ENCODE peak calls at places on chromosome 20, in eight cellular contexts. B is HepG2, T is IMR-90, Q is WTC11, V is A549, I is SK-N-SH, M is H1, F is GM12878. H is an unnamed sample.
A peak's percentile ranks its signal among the peaks of the same experiment; 100 is the strongest.

GRCh38 chr20:36462440-36463211 is 78.7 kb upstream of the MYL9 start:
- DNase-seq in Q (no peak), F (no peak), T (peak; percentile 60), V (no peak), B (no peak), M (no peak), I (peak; percentile 59), H (no peak)

GRCh38 chr20:43564993-43565757 is 6.3 kb downstream of the SGK2 start:
- DNase-seq in I (no peak), F (no peak), B (no peak), T (no peak), M (no peak), V (no peak), Q (no peak), H (no peak)

GRCh38 chr20:44404204-44405181 is 49.0 kb downstream of the HNF4A start:
- DNase-seq in T (no peak), B (no peak), Q (no peak), M (no peak), I (no peak), V (no peak), F (no peak), H (no peak)

GRCh38 chr20:33897313-33897912 is 86.3 kb downstream of the CHMP4B start:
- DNase-seq in F (no peak), B (no peak), M (no peak), Q (peak; percentile 36), I (peak; percentile 34), V (no peak), T (no peak), H (no peak)

GRCh38 chr20:34010405-34010895 is 16.7 kb downstream of the RALY start:
- DNase-seq in V (no peak), T (no peak), F (no peak), I (no peak), Q (no peak), B (no peak), M (peak; percentile 43), H (no peak)

GRCh38 chr20:34689486-34689885 is 12.6 kb upstream of the PIGU start:
- DNase-seq in T (no peak), V (peak; percentile 69), B (no peak), F (no peak), I (no peak), Q (no peak), M (no peak), H (no peak)

GRCh38 chr20:36367370-36367745 is 61.2 kb downstream of the DLGAP4 start:
- DNase-seq in F (no peak), T (no peak), B (no peak), I (no peak), V (no peak), Q (no peak), M (no peak), H (no peak)

GRCh38 chr20:46757754-46758678 is 48.6 kb downstream of the SLC2A10 start:
- DNase-seq in I (peak; percentile 76), B (peak; percentile 59), F (peak; percentile 30), M (no peak), T (peak; percentile 60), V (peak; percentile 70), Q (peak; percentile 74), H (peak; percentile 76)

GRCh38 chr20:44477151-44477550 is 1.5 kb downstream of the TTPAL start:
- DNase-seq in V (no peak), B (no peak), M (no peak), T (no peak), F (no peak), I (no peak), Q (no peak), H (no peak)

GRCh38 chr20:33945391-33946079 is 48.2 kb upstream of the RALY start:
- DNase-seq in F (no peak), Q (no peak), M (no peak), I (no peak), B (peak; percentile 55), T (peak; percentile 93), V (peak; percentile 11), H (no peak)

GRCh38 chr20:40687384-40688128 is 1.5 kb downstream of the MAFB start:
- DNase-seq in Q (peak; percentile 68), B (no peak), I (peak; percentile 67), F (no peak), V (no peak), M (no peak), T (no peak), H (no peak)

GRCh38 chr20:40688129-40689099 is 622 bp downstream of the MAFB start:
- DNase-seq in Q (no peak), M (no peak), F (no peak), I (peak; percentile 50), B (no peak), T (peak; percentile 1), V (peak; percentile 31), H (no peak)

GRCh38 chr20:40689943-40690835 is 1.2 kb upstream of the MAFB start:
- DNase-seq in T (peak; percentile 79), I (peak; percentile 89), V (peak; percentile 86), F (no peak), B (peak; percentile 85), M (peak; percentile 82), Q (peak; percentile 95), H (peak; percentile 66)

GRCh38 chr20:40690836-40691565 is 2.0 kb upstream of the MAFB start:
- DNase-seq in M (no peak), V (no peak), B (no peak), F (no peak), T (no peak), I (no peak), Q (no peak), H (no peak)

DNA sequence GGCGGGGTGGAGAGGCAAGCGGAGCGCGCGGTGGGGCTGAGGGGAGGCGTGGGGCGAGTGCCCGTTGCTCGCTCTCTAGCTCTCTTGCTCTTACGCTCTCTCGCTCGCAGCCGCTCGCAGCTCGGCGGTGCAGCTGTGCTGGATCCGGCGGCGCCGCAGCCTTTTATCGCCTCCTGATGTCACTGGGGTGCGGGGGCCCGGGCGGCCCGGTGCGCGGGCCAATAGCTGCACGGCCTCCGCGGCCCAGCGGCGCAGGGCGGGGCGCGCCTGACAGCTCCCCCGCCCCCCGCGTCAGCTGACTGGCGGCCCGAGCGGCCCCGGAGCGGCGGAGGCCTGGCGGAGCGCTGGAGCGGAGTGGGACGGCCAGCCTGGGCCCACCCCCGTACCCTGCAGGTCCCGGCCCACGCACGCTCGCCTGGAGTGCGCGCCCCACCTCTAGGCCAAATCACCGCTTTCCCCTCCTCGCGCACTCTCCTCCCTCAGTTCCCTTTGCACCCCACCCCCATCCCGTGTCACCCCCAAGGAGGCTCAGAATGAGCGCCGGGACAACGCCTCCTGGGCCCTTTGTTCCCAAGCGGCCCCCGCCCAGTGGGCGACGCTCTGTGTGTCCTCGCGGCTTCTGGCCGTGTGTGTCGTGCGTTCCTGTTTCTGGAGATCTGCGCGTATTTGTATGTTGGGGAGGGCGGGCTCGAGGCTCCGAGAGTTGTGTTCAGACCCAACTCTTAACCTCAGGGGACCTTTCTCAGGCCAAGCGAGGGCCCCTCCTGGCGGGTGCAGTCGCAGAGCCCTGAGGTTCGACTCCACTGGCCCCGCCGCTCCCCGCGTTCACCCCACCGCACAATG is at the start of gene MAFB:
- DNase-seq in B (peak; percentile 74), I (peak; percentile 98), T (peak; percentile 71), M (peak; percentile 65), F (no peak), V (peak; percentile 44), Q (peak; percentile 82), H (peak; percentile 37)
- TF ChIP-seq USF2 in B (no peak), I (peak; percentile 19), T (peak; percentile 78), M (no peak), F (no peak), V (no peak), Q (peak; percentile 85), H (no peak)

GRCh38 chr20:6130045-6130444 is 7.2 kb upstream of the FERMT1 start:
- DNase-seq in V (no peak), I (no peak), T (no peak), B (no peak), M (no peak), F (no peak), Q (no peak), H (no peak)
- TF ChIP-seq USF2 in V (no peak), I (no peak), T (no peak), B (no peak), M (no peak), F (no peak), Q (no peak), H (no peak)

GRCh38 chr20:62653951-62654685 is 11.8 kb downstream of the SLCO4A1 start:
- DNase-seq in B (no peak), Q (no peak), M (no peak), F (no peak), T (no peak), I (no peak), V (no peak), H (no peak)
- TF ChIP-seq USF2 in B (no peak), Q (no peak), M (no peak), F (no peak), T (no peak), I (no peak), V (no peak), H (no peak)

GRCh38 chr20:51412991-51413471 is 129.5 kb downstream of the NFATC2 start:
- DNase-seq in M (no peak), I (peak; percentile 84), V (no peak), Q (no peak), T (no peak), B (peak; percentile 82), F (no peak), H (no peak)

GRCh38 chr20:51412333-51412761 is 130.2 kb downstream of the NFATC2 start:
- DNase-seq in V (no peak), B (no peak), Q (no peak), I (peak; percentile 74), T (peak; percentile 52), F (no peak), M (no peak), H (no peak)

GRCh38 chr20:51410586-51411325 is 131.8 kb downstream of the NFATC2 start:
- DNase-seq in V (no peak), F (no peak), T (no peak), I (no peak), Q (no peak), M (no peak), B (no peak), H (no peak)

GRCh38 chr20:51411867-51412266 is 130.7 kb downstream of the NFATC2 start:
- DNase-seq in Q (no peak), M (no peak), T (no peak), I (peak; percentile 56), B (no peak), F (no peak), V (no peak), H (no peak)

GRCh38 chr20:51409192-51409875 is 133.2 kb downstream of the NFATC2 start:
- DNase-seq in I (no peak), Q (no peak), F (no peak), B (no peak), V (no peak), T (no peak), M (no peak), H (no peak)
- TF ChIP-seq USF2 in I (no peak), Q (no peak), F (no peak), B (no peak), V (no peak), T (no peak), M (no peak), H (no peak)

DNA sequence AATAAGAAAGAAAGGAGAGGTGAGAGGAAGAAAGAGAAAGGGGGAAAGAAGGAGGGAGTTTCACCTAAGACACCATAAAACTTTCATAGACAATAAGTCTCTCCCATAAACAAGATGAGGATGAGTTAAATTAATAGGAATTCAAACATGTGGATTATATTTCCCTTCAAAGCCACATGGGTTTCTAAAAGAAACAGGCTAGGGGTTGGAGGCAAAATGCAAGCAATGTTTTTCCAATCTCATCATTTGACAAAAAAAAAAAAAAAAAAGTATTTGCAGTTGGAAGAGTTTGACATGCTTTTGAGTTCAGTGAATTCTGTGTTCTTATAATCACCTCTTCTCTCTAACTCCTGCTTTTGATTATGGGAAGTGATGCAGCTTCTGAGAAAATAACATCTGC is 286.5 kb upstream of the PRND start:
- DNase-seq in I (no peak), F (no peak), Q (no peak), M (no peak), T (peak; percentile 71), B (no peak), V (no peak), H (no peak)
- TF ChIP-seq USF2 in I (no peak), F (no peak), Q (no peak), M (no peak), T (no peak), B (no peak), V (no peak), H (no peak)